ENCODE peak calls at places on chromosome 15, in ten cellular contexts. F is dorsolateral prefrontal cortex; J is AG09319; N is AG04450; P is CD4-positive, alpha-beta T cell; L is Peyer's patch; H is heart right ventricle; O is right atrium auricular region; K is astrocyte of the spinal cord; V is astrocyte. S is an unnamed sample.

GRCh38 chr15:76912430-76912829 is 7.3 kb upstream of the SCAPER start:
- DNase-seq in F (no peak), J (no peak), N (no peak), P (no peak), L (no peak), H (no peak), O (no peak), K (no peak), V (no peak), S (no peak)

GRCh38 chr15:88630141-88630721 is 8.6 kb upstream of the ISG20 start:
- DNase-seq in F (no peak), J (no peak), N (no peak), P (no peak), L (peak), H (no peak), O (no peak), K (no peak), V (no peak), S (no peak)

GRCh38 chr15:27873039-27873438 is 226.1 kb downstream of the OCA2 start:
- DNase-seq in F (no peak), J (no peak), N (no peak), P (no peak), L (no peak), H (no peak), O (no peak), K (no peak), V (no peak), S (no peak)

GRCh38 chr15:65476942-65477341 is 40.5 kb downstream of the DPP8 start:
- DNase-seq in F (no peak), J (peak), N (peak), P (no peak), L (no peak), H (no peak), O (no peak), K (peak), V (peak), S (peak)

GRCh38 chr15:89628301-89628700 is 27.0 kb downstream of the KIF7 start:
- DNase-seq in F (no peak), J (no peak), N (no peak), P (no peak), L (no peak), H (no peak), O (no peak), K (no peak), V (no peak), S (no peak)

GRCh38 chr15:68992696-68993095 is 21.8 kb upstream of the NOX5 start:
- DNase-seq in F (no peak), J (no peak), N (no peak), P (no peak), L (no peak), H (no peak), O (no peak), K (no peak), V (no peak), S (no peak)

GRCh38 chr15:29242466-29243242 is 27.0 kb downstream of the NSMCE3 start:
- DNase-seq in F (no peak), J (no peak), N (no peak), P (no peak), L (no peak), H (no peak), O (no peak), K (no peak), V (no peak), S (peak)

GRCh38 chr15:60283936-60284335 is 113.8 kb downstream of the ANXA2 start:
- DNase-seq in F (no peak), J (no peak), N (no peak), P (no peak), L (no peak), H (no peak), O (no peak), K (no peak), V (no peak), S (no peak)

GRCh38 chr15:28015855-28016254 is 83.3 kb downstream of the OCA2 start:
- DNase-seq in F (no peak), J (no peak), N (no peak), P (no peak), L (no peak), H (no peak), O (no peak), K (no peak), V (no peak), S (no peak)

GRCh38 chr15:92619380-92620101 is 36.0 kb downstream of the FAM174B start:
- DNase-seq in F (no peak), J (no peak), N (peak), P (no peak), L (no peak), H (no peak), O (no peak), K (peak), V (peak), S (peak)

GRCh38 chr15:95872366-95872771 is 458.1 kb upstream of the NR2F2 start:
- DNase-seq in F (no peak), J (no peak), N (peak), P (no peak), L (no peak), H (no peak), O (no peak), K (peak), V (peak), S (peak)

GRCh38 chr15:100726426-100727190 is 124.2 kb downstream of the ASB7 start:
- DNase-seq in F (no peak), J (no peak), N (no peak), P (no peak), L (no peak), H (no peak), O (no peak), K (peak), V (peak), S (peak)

GRCh38 chr15:79408041-79408440 is 24.1 kb upstream of the MINAR1 start:
- DNase-seq in F (no peak), J (no peak), N (no peak), P (no peak), L (no peak), H (no peak), O (no peak), K (no peak), V (peak), S (no peak)

GRCh38 chr15:48427960-48428547 is 96.8 kb downstream of the DUT start:
- DNase-seq in F (no peak), J (peak), N (peak), P (no peak), L (no peak), H (no peak), O (no peak), K (peak), V (peak), S (peak)

GRCh38 chr15:78540955-78541743 is 905 bp downstream of the PSMA4 start:
- DNase-seq in F (no peak), J (no peak), N (no peak), P (peak), L (no peak), H (no peak), O (no peak), K (peak), V (no peak), S (peak)

GRCh38 chr15:38696120-38696727 is 131.6 kb upstream of the RASGRP1 start:
- DNase-seq in F (no peak), J (no peak), N (no peak), P (no peak), L (peak), H (no peak), O (no peak), K (peak), V (peak), S (no peak)

GRCh38 chr15:63374686-63375520 is 6.7 kb downstream of the CA12 start:
- DNase-seq in F (peak), J (no peak), N (peak), P (no peak), L (peak), H (peak), O (peak), K (peak), V (peak), S (peak)

GRCh38 chr15:66625974-66626373 is 60.2 kb upstream of the LCTL start:
- DNase-seq in F (no peak), J (no peak), N (no peak), P (no peak), L (no peak), H (no peak), O (no peak), K (no peak), V (no peak), S (no peak)

GRCh38 chr15:71410347-71410746 is 295.1 kb downstream of the THSD4 start:
- DNase-seq in F (no peak), J (no peak), N (no peak), P (no peak), L (no peak), H (no peak), O (no peak), K (no peak), V (no peak), S (no peak)

GRCh38 chr15:85019815-85020590 is 38.3 kb downstream of the PDE8A start:
- DNase-seq in F (no peak), J (no peak), N (no peak), P (no peak), L (no peak), H (no peak), O (no peak), K (peak), V (peak), S (no peak)

GRCh38 chr15:71411538-71412482 is 296.5 kb downstream of the THSD4 start:
- DNase-seq in F (no peak), J (no peak), N (no peak), P (no peak), L (no peak), H (no peak), O (no peak), K (peak), V (peak), S (peak)

GRCh38 chr15:71252036-71252898 is 137.0 kb downstream of the THSD4 start:
- DNase-seq in F (no peak), J (no peak), N (no peak), P (no peak), L (peak), H (no peak), O (no peak), K (no peak), V (peak), S (peak)

GRCh38 chr15:88636039-88636438 is 2.8 kb upstream of the ISG20 start:
- DNase-seq in F (no peak), J (no peak), N (no peak), P (peak), L (peak), H (no peak), O (no peak), K (no peak), V (no peak), S (no peak)

GRCh38 chr15:32641517-32642059 is at the start of gene SCG5:
- DNase-seq in F (peak), J (no peak), N (no peak), P (no peak), L (peak), H (no peak), O (no peak), K (peak), V (peak), S (no peak)

GRCh38 chr15:57213783-57214366 is 162.4 kb upstream of the CGNL1 start:
- DNase-seq in F (no peak), J (no peak), N (no peak), P (no peak), L (no peak), H (peak), O (no peak), K (peak), V (peak), S (peak)
- TF ChIP-seq CTCF in F (peak), J (peak), N (peak), P (peak), L (peak), H (peak), O (peak), K (peak), V (peak), S (peak)

GRCh38 chr15:86275361-86275760 is 195.7 kb downstream of the AGBL1 start:
- DNase-seq in F (no peak), J (no peak), N (no peak), P (no peak), L (no peak), H (no peak), O (no peak), K (no peak), V (no peak), S (no peak)

GRCh38 chr15:86273309-86273708 is 193.6 kb downstream of the AGBL1 start:
- DNase-seq in F (no peak), J (no peak), N (no peak), P (no peak), L (no peak), H (no peak), O (no peak), K (no peak), V (no peak), S (no peak)

DNA sequence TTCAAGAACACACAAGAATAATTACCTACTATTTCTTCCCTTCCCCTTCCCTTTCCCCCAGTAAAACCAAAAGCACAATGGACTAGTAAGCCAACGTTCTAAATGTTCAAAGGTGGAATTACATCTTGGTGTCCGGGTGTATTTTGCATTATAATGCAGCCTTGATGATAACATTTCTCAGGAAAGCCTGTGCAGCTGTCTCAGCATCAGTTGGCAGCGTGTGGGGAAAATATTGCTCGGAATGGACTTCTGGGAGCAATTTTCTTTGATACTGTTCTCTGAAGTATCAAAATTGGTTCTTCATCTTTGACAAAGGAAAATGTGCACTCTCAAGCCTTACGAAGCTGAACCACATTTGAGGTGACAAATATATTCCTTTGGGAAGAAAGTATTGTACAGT is 198.9 kb downstream of the AGBL1 start:
- DNase-seq in F (no peak), J (no peak), N (no peak), P (no peak), L (no peak), H (no peak), O (no peak), K (no peak), V (no peak), S (no peak)
- TF ChIP-seq CTCF in F (no peak), J (no peak), N (no peak), P (no peak), L (no peak), H (no peak), O (no peak), K (no peak), V (no peak), S (no peak)

DNA sequence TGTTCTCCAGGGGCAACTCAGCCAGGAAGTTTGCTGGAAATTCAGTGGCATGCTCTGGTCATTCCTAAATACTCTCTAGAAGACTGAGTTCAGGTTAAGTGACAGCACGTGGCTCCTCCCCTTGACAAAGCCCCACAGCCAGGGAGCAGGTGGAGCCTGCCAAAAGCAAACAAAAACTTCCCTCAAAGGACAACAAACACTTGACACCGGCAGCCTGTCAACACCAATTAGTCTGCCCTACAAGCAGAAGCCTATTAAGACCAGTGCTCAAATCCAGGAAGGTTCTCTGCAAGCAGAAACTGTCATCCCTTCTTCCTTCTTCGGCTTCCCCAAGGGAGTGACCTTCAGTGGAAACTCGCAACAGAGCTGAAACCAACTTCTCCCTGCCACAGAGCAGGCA is 5.0 kb downstream of the MEX3B start:
- DNase-seq in F (no peak), J (no peak), N (no peak), P (no peak), L (no peak), H (no peak), O (no peak), K (no peak), V (no peak), S (no peak)
- TF ChIP-seq CTCF in F (no peak), J (no peak), N (no peak), P (no peak), L (no peak), H (no peak), O (no peak), K (no peak), V (no peak), S (no peak)

DNA sequence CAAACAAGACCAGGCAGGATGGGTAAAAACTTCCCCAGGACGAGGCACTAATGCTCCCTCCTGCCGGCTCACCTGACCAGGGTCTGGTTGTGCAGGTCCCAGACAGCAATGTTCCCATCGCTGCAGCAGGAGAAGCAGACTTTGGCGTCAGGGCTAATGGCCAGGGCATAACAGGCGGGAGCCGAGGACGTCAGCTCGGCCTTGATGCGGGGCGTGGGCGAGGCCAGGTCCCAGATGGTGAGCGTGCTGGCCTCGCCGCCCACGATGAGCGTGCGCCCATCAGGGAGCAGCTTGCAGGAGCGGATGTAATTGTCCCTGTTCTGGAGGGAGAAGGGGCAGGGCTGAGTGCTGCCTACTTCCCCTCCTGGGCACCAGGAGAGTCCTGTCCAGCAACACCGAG is 43.4 kb downstream of the TLE3 start:
- DNase-seq in F (peak), J (no peak), N (no peak), P (no peak), L (peak), H (no peak), O (no peak), K (no peak), V (no peak), S (no peak)
- TF ChIP-seq CTCF in F (no peak), J (no peak), N (no peak), P (no peak), L (no peak), H (no peak), O (no peak), K (no peak), V (no peak), S (no peak)

GRCh38 chr15:90716976-90717821 is at the start of gene BLM:
- DNase-seq in F (peak), J (peak), N (peak), P (peak), L (peak), H (peak), O (peak), K (peak), V (peak), S (peak)
- TF ChIP-seq CTCF in F (peak), J (peak), N (peak), P (peak), L (peak), H (peak), O (peak), K (peak), V (no peak), S (peak)

DNA sequence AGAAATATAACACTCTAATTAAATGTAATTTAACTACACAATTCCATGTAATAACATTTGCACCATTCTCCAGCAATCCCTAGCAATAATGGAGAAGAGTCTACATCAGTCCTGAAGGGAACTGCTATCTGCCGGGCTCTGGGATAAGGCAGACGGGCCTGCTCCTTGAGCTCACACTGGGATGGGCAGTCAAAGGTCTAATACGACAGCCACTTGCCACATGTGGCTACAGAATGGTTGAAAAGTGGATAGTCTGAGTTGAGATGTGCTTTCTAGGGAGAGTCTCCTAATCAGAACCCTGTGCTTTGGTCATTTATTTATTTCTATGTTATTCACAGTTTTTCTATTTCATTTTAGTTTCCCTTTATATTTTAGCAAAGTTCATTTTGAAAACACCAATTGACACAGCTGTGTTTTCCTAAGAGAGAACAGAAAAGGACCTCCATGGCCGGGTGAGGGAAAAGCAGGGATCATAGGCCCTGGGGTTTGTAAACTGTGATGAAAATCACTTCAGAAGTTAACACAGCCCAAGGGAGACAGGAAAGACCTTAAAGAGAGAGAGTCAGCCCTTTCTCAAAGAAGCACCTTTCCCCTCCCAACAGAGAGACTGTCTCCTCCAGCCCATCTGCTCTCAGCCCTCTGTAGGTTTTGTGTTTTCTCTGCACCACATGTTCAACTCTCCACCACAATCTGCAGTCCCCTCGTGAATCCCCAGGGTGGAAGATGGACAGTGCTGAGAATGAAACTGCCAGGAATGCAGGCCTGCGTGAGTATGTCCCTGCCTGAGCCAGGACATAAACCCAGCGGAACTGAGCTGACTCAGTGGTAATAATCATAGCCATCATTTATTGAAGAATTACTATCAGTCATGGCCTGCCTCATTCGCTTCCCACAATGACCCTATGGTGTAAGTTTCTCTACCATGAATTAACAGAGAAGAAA is 11.6 kb downstream of the FSIP1 start:
- DNase-seq in F (no peak), J (no peak), N (no peak), P (no peak), L (no peak), H (no peak), O (no peak), K (peak), V (peak), S (peak)
- TF ChIP-seq CTCF in F (no peak), J (no peak), N (no peak), P (no peak), L (no peak), H (no peak), O (no peak), K (no peak), V (no peak), S (peak)

DNA sequence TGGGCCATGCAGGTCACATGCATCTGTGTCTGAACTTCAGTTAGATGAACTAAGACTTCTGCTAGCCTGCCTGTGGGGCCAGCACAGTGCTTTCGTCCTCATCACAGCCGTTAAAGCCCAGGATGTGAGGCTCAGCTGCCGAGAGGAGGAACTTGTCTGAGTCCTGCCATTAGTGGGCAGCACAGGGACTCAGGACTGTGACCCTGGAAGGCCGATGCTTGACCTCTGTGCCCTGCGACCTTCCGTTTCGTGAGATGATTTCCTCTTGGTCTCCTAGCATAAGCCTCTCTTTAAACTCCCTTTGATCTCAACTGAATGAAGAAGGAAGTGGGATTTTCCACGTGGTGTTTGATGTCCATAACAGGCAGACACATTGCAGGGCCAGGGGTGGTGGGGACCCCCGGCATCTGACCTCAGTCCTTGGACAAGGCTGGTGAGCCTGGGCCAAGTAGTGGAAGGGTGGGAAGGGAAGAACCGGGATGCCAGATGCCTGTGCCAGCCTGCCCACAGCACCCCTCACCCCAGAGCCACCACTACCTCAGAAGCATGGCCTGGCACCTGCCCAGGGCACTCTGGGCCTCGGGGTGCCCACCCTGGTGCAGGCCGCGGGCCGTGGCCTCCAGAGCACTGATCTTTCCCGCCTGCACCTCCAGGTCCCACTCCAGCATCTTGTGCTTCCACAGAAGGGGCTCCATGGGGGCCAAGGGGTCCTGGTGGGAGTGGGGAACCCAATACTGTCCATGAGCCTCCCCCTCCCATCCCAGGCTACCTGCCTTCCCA is 21.6 kb downstream of the PLA2G4B start:
- DNase-seq in F (no peak), J (no peak), N (no peak), P (no peak), L (no peak), H (no peak), O (no peak), K (no peak), V (no peak), S (no peak)
- TF ChIP-seq CTCF in F (no peak), J (no peak), N (no peak), P (no peak), L (no peak), H (no peak), O (no peak), K (no peak), V (no peak), S (no peak)